ENCODE peak calls at places on chromosomes 13 and 19, in ten cellular contexts. W is NCI-H2081; M is GM12891; Z is endothelial cell; T is ureter; J is iris pigment epithelial cell; Y is NCI-H1105 treated with DMSO at 0.1 percent for 48 hours; H is mammary epithelial cell; S is MCF 10A; O is stimulated activated CD4-positive, alpha-beta T cell treated with anti-CD3 and anti-CD28 coated beads, Interleukin-1b, Interleukin-23, amount 100 ng/mL, for 1 hour. U is an unnamed sample.

GRCh38 chr19:39428309-39429112 is 7.2 kb downstream of the RPS16 start:
- DNase-seq in O (no peak), W (no peak), S (no peak), T (no peak), H (no peak), M (no peak), Y (no peak), J (peak; percentile 79), Z (peak; percentile 72), U (no peak)

GRCh38 chr13:80783926-80784325 is 443.0 kb upstream of the SPRY2 start:
- DNase-seq in O (no peak), H (no peak), W (no peak), M (no peak), S (no peak), J (peak; percentile 19), T (no peak), Y (no peak), Z (no peak), U (no peak)

GRCh38 chr13:53694814-53695533 is 666.4 kb downstream of the OLFM4 start:
- DNase-seq in Y (no peak), T (no peak), H (no peak), Z (no peak), M (no peak), S (no peak), O (no peak), W (no peak), J (no peak), U (no peak)

GRCh38 chr19:9801976-9802375 is 16.9 kb downstream of the FBXL12 start:
- DNase-seq in O (no peak), W (no peak), H (no peak), Y (no peak), S (no peak), T (no peak), M (no peak), Z (no peak), J (no peak), U (no peak)

GRCh38 chr13:65378943-65379519 is 1851.1 kb downstream of the PCDH9 start:
- DNase-seq in S (peak; percentile 35), M (no peak), T (no peak), O (no peak), Z (no peak), H (no peak), J (peak; percentile 34), Y (peak; percentile 47), W (no peak), U (no peak)

GRCh38 chr19:3748965-3749364 is 12.5 kb downstream of the APBA3 start:
- DNase-seq in Y (no peak), H (no peak), J (no peak), S (no peak), Z (no peak), W (no peak), O (no peak), T (no peak), M (no peak), U (no peak)

GRCh38 chr13:40187836-40188591 is 478.4 kb downstream of the FOXO1 start:
- DNase-seq in Y (no peak), S (no peak), H (no peak), M (no peak), Z (no peak), T (no peak), O (peak; percentile 13), W (no peak), J (no peak), U (no peak)

GRCh38 chr19:29833614-29834261 is 21.9 kb downstream of the CCNE1 start:
- DNase-seq in W (no peak), O (no peak), Y (no peak), H (no peak), S (no peak), Z (no peak), T (no peak), M (no peak), J (no peak), U (no peak)

GRCh38 chr19:47032171-47032811 is 12.7 kb downstream of the NPAS1 start:
- DNase-seq in Y (peak; percentile 67), W (peak; percentile 49), Z (peak; percentile 64), J (peak; percentile 20), O (no peak), S (peak; percentile 69), T (no peak), M (peak; percentile 66), H (peak; percentile 33), U (no peak)

GRCh38 chr13:109743706-109744453 is 42.5 kb downstream of the IRS2 start:
- DNase-seq in O (no peak), Y (peak; percentile 51), H (peak; percentile 91), M (no peak), T (no peak), J (peak; percentile 89), W (no peak), Z (peak; percentile 56), S (peak; percentile 89), U (peak; percentile 25)

GRCh38 chr19:3095375-3096191 is 1.4 kb downstream of the GNA11 start:
- DNase-seq in T (no peak), Z (peak; percentile 56), J (no peak), M (no peak), S (peak; percentile 31), H (peak; percentile 36), Y (peak; percentile 12), O (no peak), W (no peak), U (peak; percentile 68)

GRCh38 chr13:38417727-38418126 is 68.1 kb downstream of the UFM1 start:
- DNase-seq in S (peak; percentile 53), J (peak; percentile 61), H (peak; percentile 50), M (no peak), Z (peak; percentile 15), T (no peak), Y (no peak), O (no peak), W (no peak), U (peak; percentile 47)

GRCh38 chr13:93727301-93728141 is 500.9 kb downstream of the GPC6 start:
- DNase-seq in H (peak; percentile 16), T (no peak), Z (no peak), O (no peak), S (peak; percentile 23), M (no peak), W (no peak), Y (no peak), J (peak; percentile 61), U (no peak)

GRCh38 chr13:101209206-101209893 is 207.0 kb downstream of the NALCN start:
- DNase-seq in W (no peak), H (peak; percentile 58), M (no peak), Z (no peak), S (peak; percentile 36), O (no peak), Y (no peak), T (no peak), J (peak; percentile 27), U (no peak)

GRCh38 chr19:35011091-35011689 is 11.1 kb downstream of the GRAMD1A start:
- DNase-seq in Z (no peak), Y (no peak), T (no peak), J (no peak), O (no peak), M (no peak), H (no peak), W (no peak), S (no peak), U (no peak)

GRCh38 chr19:45097776-45098520 is 5.0 kb downstream of the PPP1R37 start:
- DNase-seq in Y (no peak), S (peak; percentile 86), H (peak; percentile 86), T (peak; percentile 70), O (no peak), W (no peak), Z (no peak), J (peak; percentile 98), M (no peak), U (no peak)

GRCh38 chr19:13149628-13150186 is 468 bp downstream of the STX10 start:
- DNase-seq in W (peak; percentile 32), J (peak; percentile 60), S (peak; percentile 48), T (peak; percentile 66), O (no peak), M (no peak), Z (peak; percentile 66), H (peak; percentile 37), Y (peak; percentile 54), U (no peak)

GRCh38 chr13:111458739-111459138 is 138.3 kb downstream of the TEX29 start:
- DNase-seq in J (no peak), M (no peak), S (no peak), T (no peak), Y (no peak), O (no peak), Z (no peak), W (no peak), H (no peak), U (no peak)

GRCh38 chr19:13022859-13023636 is 27.8 kb downstream of the NFIX start:
- DNase-seq in Z (no peak), J (peak; percentile 95), S (peak; percentile 94), H (peak; percentile 95), M (no peak), O (no peak), Y (peak; percentile 80), T (peak; percentile 89), W (no peak), U (no peak)

GRCh38 chr13:114123876-114124275 is 8.5 kb downstream of the RASA3 start:
- DNase-seq in O (no peak), W (no peak), H (no peak), Z (no peak), T (no peak), S (no peak), Y (no peak), J (no peak), M (no peak), U (no peak)

GRCh38 chr19:38412961-38413360 is 10.1 kb downstream of the FAM98C start:
- DNase-seq in W (no peak), O (no peak), Y (no peak), Z (no peak), J (no peak), M (no peak), S (no peak), H (no peak), T (no peak), U (no peak)

GRCh38 chr19:46635920-46636761 is at the start of gene GNG8:
- DNase-seq in Y (no peak), W (no peak), H (no peak), J (no peak), Z (no peak), M (no peak), S (no peak), T (no peak), O (no peak), U (no peak)

GRCh38 chr19:38658462-38659306 is 11.2 kb downstream of the ACTN4 start:
- DNase-seq in H (peak; percentile 99), Z (no peak), J (peak; percentile 100), S (peak; percentile 99), O (no peak), T (peak; percentile 80), W (peak; percentile 61), M (no peak), Y (peak; percentile 96), U (no peak)

GRCh38 chr19:49712397-49712859 is 21.5 kb downstream of the CPT1C start:
- DNase-seq in Z (no peak), H (no peak), S (peak; percentile 84), Y (no peak), O (no peak), T (peak; percentile 55), W (no peak), M (no peak), J (peak; percentile 66), U (peak; percentile 74)

GRCh38 chr19:18392417-18392816 is 5.0 kb downstream of the LRRC25 start:
- DNase-seq in W (no peak), J (no peak), T (no peak), Y (no peak), S (no peak), M (no peak), Z (no peak), O (no peak), H (no peak), U (no peak)

GRCh38 chr19:3289971-3290569 is 65.6 kb downstream of the CELF5 start:
- DNase-seq in W (no peak), M (no peak), Y (no peak), J (no peak), O (no peak), S (peak; percentile 43), T (no peak), Z (no peak), H (peak; percentile 40), U (no peak)

GRCh38 chr13:114099918-114100445 is 32.4 kb downstream of the RASA3 start:
- DNase-seq in S (no peak), Z (no peak), J (no peak), T (no peak), W (no peak), M (no peak), O (no peak), H (no peak), Y (peak; percentile 3), U (no peak)

GRCh38 chr13:106617561-106617960 is 49.6 kb upstream of the ARGLU1 start:
- DNase-seq in Z (no peak), J (peak; percentile 47), H (peak; percentile 79), W (no peak), S (peak; percentile 84), T (no peak), O (no peak), Y (no peak), M (no peak), U (no peak)